ENCODE peak calls at places on chromosomes 4 and X, in five cellular contexts. S is astrocyte of the cerebellum, X is brain microvascular endothelial cell, C is HCT116, O is Caco-2. A is an unnamed sample.
A peak's percentile ranks its signal among the peaks of the same experiment; 100 is the strongest.

GRCh38 chr4:100174985-100175383 is 15.3 kb downstream of the DDIT4L start:
- DNase-seq in S (no peak), X (no peak), C (no peak), O (no peak), A (no peak)

GRCh38 chrX:15838017-15838416 is 16.6 kb downstream of the AP1S2 start:
- DNase-seq in S (no peak), X (no peak), C (no peak), O (no peak), A (no peak)

GRCh38 chr4:103915224-103915869 is 195.6 kb upstream of the TACR3 start:
- DNase-seq in S (no peak), X (no peak), C (peak; percentile 19), O (no peak), A (no peak)

GRCh38 chrX:24146283-24146865 is 3.2 kb upstream of the ZFX start:
- DNase-seq in S (no peak), X (no peak), C (no peak), O (no peak), A (no peak)

GRCh38 chr4:3388461-3389185 is 53.1 kb upstream of the HGFAC start:
- DNase-seq in S (peak; percentile 66), X (peak; percentile 87), C (no peak), O (no peak), A (peak; percentile 10)

GRCh38 chrX:88988796-88989195 is 241.8 kb downstream of the CPXCR1 start:
- DNase-seq in S (no peak), X (no peak), C (no peak), O (no peak), A (no peak)

GRCh38 chrX:10165580-10166247 is 8.9 kb downstream of the CLCN4 start:
- DNase-seq in S (no peak), X (no peak), C (no peak), O (no peak), A (no peak)

GRCh38 chr4:113020966-113021365 is 28.5 kb upstream of the ANK2 start:
- DNase-seq in S (peak; percentile 3), X (no peak), C (no peak), O (no peak), A (no peak)

GRCh38 chr4:7758444-7758815 is 181.2 kb downstream of the AFAP1 start:
- DNase-seq in S (no peak), X (no peak), C (no peak), O (no peak), A (no peak)

GRCh38 chr4:17516980-17517379 is 2.0 kb downstream of the CLRN2 start:
- DNase-seq in S (no peak), X (no peak), C (no peak), O (no peak), A (no peak)
- H3K4me3 ChIP-seq in S (no peak overlapping the region), X (no peak overlapping the region), C (no peak overlapping the region), O (no peak overlapping the region), A (no peak overlapping the region)

DNA sequence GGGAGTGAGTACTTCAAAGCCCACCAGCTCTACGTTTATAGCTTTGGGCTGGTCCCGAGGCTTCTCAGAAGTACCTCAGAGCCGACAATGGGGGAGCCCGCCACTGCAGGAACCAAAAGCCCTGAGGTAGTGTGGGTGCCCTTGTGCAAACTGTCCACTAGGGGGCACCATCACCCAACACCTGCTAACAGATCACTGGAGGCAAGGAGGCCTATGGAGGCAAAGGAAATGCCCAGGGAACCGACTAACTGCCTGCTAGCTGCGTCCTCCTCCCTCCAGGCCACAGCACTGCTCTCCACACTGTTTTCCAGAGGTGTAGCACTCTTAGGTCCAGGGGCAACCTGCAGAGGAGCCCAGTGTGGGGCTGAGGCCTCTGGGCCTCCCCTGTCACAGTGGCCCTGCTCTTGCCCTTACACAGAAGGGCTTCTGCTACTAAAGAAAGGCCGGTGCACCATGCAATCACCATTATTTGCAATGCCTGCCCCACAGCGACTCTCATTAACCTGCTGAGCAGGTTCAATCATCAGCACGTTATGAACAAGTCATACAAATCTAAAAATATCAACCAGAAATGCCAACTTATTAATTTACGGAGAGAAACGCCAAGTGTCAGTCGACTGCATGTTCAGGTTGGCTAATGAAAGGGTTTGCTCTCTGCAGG is 159.1 kb downstream of the NSUN7 start:
- DNase-seq in S (peak; percentile 63), X (peak; percentile 73), C (peak; percentile 86), O (peak; percentile 71), A (peak; percentile 44)
- TF ChIP-seq CTCF in S (peak; percentile 96), X (peak; percentile 95), C (peak; percentile 98), O (peak; percentile 85), A (peak; percentile 91)

DNA sequence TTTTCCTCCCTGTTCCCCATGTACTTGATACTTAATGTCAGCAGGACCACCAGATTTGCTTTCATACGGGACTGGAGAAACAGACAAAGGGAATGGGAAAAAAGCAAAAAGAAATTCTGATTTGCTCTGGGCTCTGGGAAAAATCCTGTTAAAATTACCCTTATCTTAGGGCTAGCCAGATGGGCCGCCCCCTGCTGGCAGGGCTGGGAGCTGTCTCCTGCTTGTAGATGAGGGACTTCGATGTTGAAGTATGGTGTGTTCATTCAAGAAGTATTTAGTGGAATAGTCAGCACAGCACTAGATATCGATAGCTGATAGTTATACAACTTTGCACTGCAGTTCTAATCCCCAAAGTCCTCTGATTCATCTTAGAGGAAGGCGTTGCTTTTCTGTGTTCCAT is 45.8 kb downstream of the BCORL1 start:
- DNase-seq in S (no peak), X (peak; percentile 35), C (peak; percentile 3), O (no peak), A (peak; percentile 2)
- H3K4me3 ChIP-seq in S (no peak overlapping the region), X (no peak overlapping the region), C (no peak overlapping the region), O (no peak overlapping the region), A (no peak overlapping the region)

DNA sequence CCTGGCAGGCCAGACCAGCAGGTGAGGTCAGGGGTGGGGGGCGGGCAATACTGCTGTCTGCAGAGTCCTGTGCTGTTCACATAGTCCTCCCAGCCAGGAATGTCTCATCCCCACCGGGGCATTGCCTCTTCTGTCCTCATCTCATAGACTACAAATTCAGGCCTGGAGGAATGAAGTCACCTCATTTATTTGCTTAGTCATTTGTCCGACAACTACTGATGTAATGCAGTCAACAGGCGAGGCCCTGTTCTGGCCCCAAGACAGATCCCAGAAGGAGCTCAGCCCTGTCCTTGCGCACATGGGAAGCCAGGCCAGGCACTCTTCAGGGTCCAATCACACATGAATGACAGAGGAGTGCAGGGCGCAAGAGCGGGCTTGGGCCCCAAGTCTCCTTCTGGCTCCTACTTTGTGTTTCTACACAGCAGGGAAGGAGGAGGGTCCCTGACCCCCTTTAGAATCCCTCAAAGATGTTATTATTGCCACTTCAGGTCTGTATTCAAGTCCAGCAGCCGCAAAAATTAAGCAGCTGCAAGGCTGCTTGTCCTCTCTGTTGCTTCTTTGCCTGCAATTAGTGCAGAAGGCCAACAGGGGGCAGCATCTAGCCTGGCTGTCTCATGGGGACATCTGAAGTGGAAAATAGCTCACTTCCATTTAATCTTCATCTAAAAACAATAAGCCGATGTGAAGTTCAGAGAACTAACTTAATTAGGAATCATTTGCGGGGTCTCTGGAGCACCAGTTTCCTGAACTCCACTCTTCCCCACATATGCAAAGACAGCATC is 15.2 kb upstream of the HMX1 start:
- DNase-seq in S (no peak), X (no peak), C (no peak), O (no peak), A (no peak)
- TF ChIP-seq CTCF in S (no peak), X (peak; percentile 46), C (peak; percentile 73), O (peak; percentile 28), A (peak; percentile 19)

GRCh38 chr4:98517444-98518021 is 140.9 kb downstream of the TSPAN5 start:
- DNase-seq in S (no peak), X (peak; percentile 32), C (no peak), O (no peak), A (peak; percentile 75)
- H3K4me3 ChIP-seq in S (no peak overlapping the region), X (no peak overlapping the region), C (peak overlapping the region; percentile 28), O (no peak overlapping the region), A (peak overlapping the region; percentile 7)

DNA sequence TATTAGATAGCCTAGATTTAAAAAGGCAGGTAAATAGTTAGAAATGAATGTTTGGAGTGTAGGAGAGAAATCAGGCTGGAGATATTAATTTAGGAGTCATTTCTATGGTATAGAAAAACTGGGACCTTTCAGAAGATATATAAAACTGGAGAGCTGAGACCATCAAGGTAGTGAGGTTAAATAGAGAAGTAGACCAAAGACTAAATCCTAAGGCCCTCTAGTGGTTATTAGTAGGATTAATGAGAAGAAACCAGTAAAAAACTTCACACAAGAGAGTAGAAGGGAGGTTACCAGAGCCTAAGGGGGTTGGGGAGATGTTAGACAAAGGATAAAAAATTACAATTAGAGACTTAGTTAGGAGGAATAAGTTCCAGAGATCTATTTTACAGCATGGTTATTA is 351.0 kb upstream of the SPANXN1 start:
- DNase-seq in S (no peak), X (no peak), C (no peak), O (no peak), A (no peak)
- TF ChIP-seq CTCF in S (no peak), X (peak; percentile 10), C (no peak), O (no peak), A (no peak)

GRCh38 chr4:57628004-57628403 is 517.8 kb upstream of the IGFBP7 start:
- DNase-seq in S (no peak), X (no peak), C (no peak), O (no peak), A (no peak)

GRCh38 chr4:57635900-57636299 is 525.7 kb upstream of the IGFBP7 start:
- DNase-seq in S (no peak), X (no peak), C (no peak), O (no peak), A (no peak)

GRCh38 chr4:57632564-57632963 is 522.4 kb upstream of the IGFBP7 start:
- DNase-seq in S (no peak), X (no peak), C (no peak), O (no peak), A (no peak)

GRCh38 chr4:57633212-57633859 is 523.2 kb upstream of the IGFBP7 start:
- DNase-seq in S (no peak), X (no peak), C (no peak), O (no peak), A (no peak)

GRCh38 chr4:57631147-57631546 is 521.0 kb upstream of the IGFBP7 start:
- DNase-seq in S (no peak), X (no peak), C (no peak), O (no peak), A (no peak)
- H3K4me3 ChIP-seq in S (no peak overlapping the region), X (no peak overlapping the region), C (no peak overlapping the region), O (no peak overlapping the region), A (no peak overlapping the region)